ENCODE peak calls at places on chromosome 19, in six cellular contexts. One of them, this sample, is unnamed.

GRCh38 chr19:1495799-1496713 is 5.1 kb downstream of the REEP6 start:
- DNase-seq in HepG2: no peak
- DNase-seq in GM12892: no peak
- DNase-seq in GM12891: no peak
- DNase-seq in H1: no peak
- DNase-seq in GM12878: no peak
- DNase-seq in this sample: no peak

GRCh38 chr19:6378036-6378435 is 2.3 kb upstream of the PSPN start:
- DNase-seq in HepG2: no peak
- DNase-seq in GM12892: no peak
- DNase-seq in GM12891: no peak
- DNase-seq in H1: no peak
- DNase-seq in GM12878: no peak
- DNase-seq in this sample: no peak

GRCh38 chr19:54523403-54523802 is 20.8 kb downstream of the LAIR2 start:
- DNase-seq in HepG2: no peak
- DNase-seq in GM12892: no peak
- DNase-seq in GM12891: no peak
- DNase-seq in H1: no peak
- DNase-seq in GM12878: peak; percentile 71
- DNase-seq in this sample: no peak

GRCh38 chr19:34662919-34663318 is 14.0 kb downstream of the SCGB2B2 start:
- DNase-seq in HepG2: peak; percentile 51
- DNase-seq in GM12892: no peak
- DNase-seq in GM12891: no peak
- DNase-seq in H1: no peak
- DNase-seq in GM12878: no peak
- DNase-seq in this sample: peak; percentile 68

GRCh38 chr19:23799321-23799720 is 40.6 kb upstream of the ZNF681 start:
- DNase-seq in HepG2: no peak
- DNase-seq in GM12892: no peak
- DNase-seq in GM12891: no peak
- DNase-seq in H1: peak; percentile 26
- DNase-seq in GM12878: peak; percentile 5
- DNase-seq in this sample: no peak

GRCh38 chr19:30428856-30429255 is 56.7 kb downstream of the ZNF536 start:
- DNase-seq in HepG2: no peak
- DNase-seq in GM12892: no peak
- DNase-seq in GM12891: no peak
- DNase-seq in H1: peak; percentile 20
- DNase-seq in GM12878: no peak
- DNase-seq in this sample: no peak

GRCh38 chr19:11659612-11660011 is 62.3 kb downstream of the ZNF627 start:
- DNase-seq in HepG2: peak; percentile 15
- DNase-seq in GM12892: no peak
- DNase-seq in GM12891: no peak
- DNase-seq in H1: no peak
- DNase-seq in GM12878: no peak
- DNase-seq in this sample: peak; percentile 51

GRCh38 chr19:33048806-33049676 is 15.6 kb downstream of the RHPN2 start:
- DNase-seq in HepG2: no peak
- DNase-seq in GM12892: no peak
- DNase-seq in GM12891: no peak
- DNase-seq in H1: no peak
- DNase-seq in GM12878: no peak
- DNase-seq in this sample: no peak

GRCh38 chr19:6887326-6887725 is at the start of gene ADGRE1:
- DNase-seq in HepG2: no peak
- DNase-seq in GM12892: no peak
- DNase-seq in GM12891: no peak
- DNase-seq in H1: no peak
- DNase-seq in GM12878: no peak
- DNase-seq in this sample: no peak

GRCh38 chr19:28701491-28701890 is 511.5 kb downstream of the UQCRFS1 start:
- DNase-seq in HepG2: no peak
- DNase-seq in GM12892: no peak
- DNase-seq in GM12891: no peak
- DNase-seq in H1: no peak
- DNase-seq in GM12878: no peak
- DNase-seq in this sample: no peak

GRCh38 chr19:27793128-27793643 is 1419.8 kb downstream of the UQCRFS1 start:
- DNase-seq in HepG2: peak; percentile 87
- DNase-seq in GM12892: peak; percentile 39
- DNase-seq in GM12891: peak; percentile 32
- DNase-seq in H1: peak; percentile 83
- DNase-seq in GM12878: peak; percentile 61
- DNase-seq in this sample: peak; percentile 65

GRCh38 chr19:54172764-54173699 is at the start of gene TMC4:
- DNase-seq in HepG2: no peak
- DNase-seq in GM12892: no peak
- DNase-seq in GM12891: no peak
- DNase-seq in H1: peak; percentile 82
- DNase-seq in GM12878: no peak
- DNase-seq in this sample: no peak

GRCh38 chr19:49361438-49362047 is 673 bp downstream of the TEAD2 start:
- DNase-seq in HepG2: peak; percentile 70
- DNase-seq in GM12892: no peak
- DNase-seq in GM12891: no peak
- DNase-seq in H1: no peak
- DNase-seq in GM12878: no peak
- DNase-seq in this sample: peak; percentile 79

GRCh38 chr19:15421726-15422260 is 3.0 kb upstream of the AKAP8L start:
- DNase-seq in HepG2: no peak
- DNase-seq in GM12892: no peak
- DNase-seq in GM12891: no peak
- DNase-seq in H1: no peak
- DNase-seq in GM12878: no peak
- DNase-seq in this sample: peak; percentile 88

GRCh38 chr19:1526979-1527649 is 3.2 kb downstream of the PLK5 start:
- DNase-seq in HepG2: no peak
- DNase-seq in GM12892: no peak
- DNase-seq in GM12891: no peak
- DNase-seq in H1: no peak
- DNase-seq in GM12878: no peak
- DNase-seq in this sample: no peak

GRCh38 chr19:35995655-35995993 is 636 bp downstream of the SDHAF1 start:
- DNase-seq in HepG2: peak; percentile 27
- DNase-seq in GM12892: peak; percentile 68
- DNase-seq in GM12891: peak; percentile 69
- DNase-seq in H1: peak; percentile 77
- DNase-seq in GM12878: no peak
- DNase-seq in this sample: peak; percentile 67

GRCh38 chr19:46697142-46697960 is 19.6 kb downstream of the PRKD2 start:
- DNase-seq in HepG2: no peak
- DNase-seq in GM12892: no peak
- DNase-seq in GM12891: no peak
- DNase-seq in H1: peak; percentile 99
- DNase-seq in GM12878: no peak
- DNase-seq in this sample: peak; percentile 72

GRCh38 chr19:55152017-55152416 is 3.0 kb upstream of the TNNT1 start:
- DNase-seq in HepG2: no peak
- DNase-seq in GM12892: no peak
- DNase-seq in GM12891: no peak
- DNase-seq in H1: no peak
- DNase-seq in GM12878: no peak
- DNase-seq in this sample: no peak

GRCh38 chr19:38532939-38533338 is 84.8 kb downstream of the MAP4K1 start:
- DNase-seq in HepG2: no peak
- DNase-seq in GM12892: no peak
- DNase-seq in GM12891: no peak
- DNase-seq in H1: no peak
- DNase-seq in GM12878: no peak
- DNase-seq in this sample: no peak

GRCh38 chr19:50690439-50690838 is 29.2 kb downstream of the SHANK1 start:
- DNase-seq in HepG2: no peak
- DNase-seq in GM12892: no peak
- DNase-seq in GM12891: no peak
- DNase-seq in H1: no peak
- DNase-seq in GM12878: no peak
- DNase-seq in this sample: no peak

GRCh38 chr19:33432408-33433170 is 59.1 kb downstream of the CEBPG start:
- DNase-seq in HepG2: no peak
- DNase-seq in GM12892: no peak
- DNase-seq in GM12891: no peak
- DNase-seq in H1: no peak
- DNase-seq in GM12878: no peak
- DNase-seq in this sample: no peak

GRCh38 chr19:33032218-33032781 is 32.4 kb downstream of the RHPN2 start:
- DNase-seq in HepG2: no peak
- DNase-seq in GM12892: no peak
- DNase-seq in GM12891: no peak
- DNase-seq in H1: no peak
- DNase-seq in GM12878: no peak
- DNase-seq in this sample: no peak

GRCh38 chr19:46967578-46968018 is 52.0 kb upstream of the NPAS1 start:
- DNase-seq in HepG2: no peak
- DNase-seq in GM12892: no peak
- DNase-seq in GM12891: no peak
- DNase-seq in H1: no peak
- DNase-seq in GM12878: no peak
- DNase-seq in this sample: no peak

GRCh38 chr19:1340681-1341469 is 42.8 kb upstream of the NDUFS7 start:
- DNase-seq in HepG2: no peak
- DNase-seq in GM12892: no peak
- DNase-seq in GM12891: no peak
- DNase-seq in H1: no peak
- DNase-seq in GM12878: no peak
- DNase-seq in this sample: no peak

GRCh38 chr19:9671654-9672053 is 3.2 kb downstream of the ZNF562 start:
- DNase-seq in HepG2: no peak
- DNase-seq in GM12892: no peak
- DNase-seq in GM12891: no peak
- DNase-seq in H1: no peak
- DNase-seq in GM12878: peak; percentile 3
- DNase-seq in this sample: no peak

GRCh38 chr19:51469162-51469561 is 9.2 kb upstream of the CEACAM18 start:
- DNase-seq in HepG2: no peak
- DNase-seq in GM12892: no peak
- DNase-seq in GM12891: no peak
- DNase-seq in H1: no peak
- DNase-seq in GM12878: no peak
- DNase-seq in this sample: no peak

GRCh38 chr19:43818500-43818899 is 8.6 kb upstream of the ZNF283 start:
- DNase-seq in HepG2: no peak
- DNase-seq in GM12892: no peak
- DNase-seq in GM12891: no peak
- DNase-seq in H1: no peak
- DNase-seq in GM12878: no peak
- DNase-seq in this sample: no peak
- TF ChIP-seq TAF1 in HepG2: no peak
- TF ChIP-seq TAF1 in GM12892: no peak
- TF ChIP-seq TAF1 in GM12891: no peak
- TF ChIP-seq TAF1 in H1: no peak
- TF ChIP-seq TAF1 in GM12878: no peak
- TF ChIP-seq TAF1 in this sample: no peak

DNA sequence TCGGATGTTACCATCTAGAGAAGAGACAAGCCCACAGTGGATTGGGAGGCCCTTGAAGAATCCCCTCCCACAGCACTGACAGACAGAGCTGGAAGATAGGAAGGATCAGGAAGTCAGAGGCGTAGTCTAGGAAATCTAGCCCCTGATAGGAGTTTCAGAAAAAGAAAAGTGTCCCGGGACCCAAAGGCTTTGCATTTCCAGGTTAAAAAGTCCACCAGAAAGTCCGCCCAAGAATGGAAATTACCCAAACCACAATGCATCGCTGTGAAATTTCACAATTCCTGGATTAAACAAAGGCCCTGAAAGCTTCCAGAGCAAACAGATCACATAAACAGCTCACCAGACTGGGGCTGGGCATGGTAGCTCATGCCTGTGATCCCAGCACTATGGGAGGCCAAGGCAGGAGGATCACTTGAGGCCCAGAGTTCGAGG is 146.9 kb downstream of the KDM4B start:
- DNase-seq in HepG2: peak; percentile 66
- DNase-seq in GM12892: no peak
- DNase-seq in GM12891: no peak
- DNase-seq in H1: no peak
- DNase-seq in GM12878: no peak
- DNase-seq in this sample: no peak
- TF ChIP-seq TAF1 in HepG2: no peak
- TF ChIP-seq TAF1 in GM12892: no peak
- TF ChIP-seq TAF1 in GM12891: no peak
- TF ChIP-seq TAF1 in H1: no peak
- TF ChIP-seq TAF1 in GM12878: no peak
- TF ChIP-seq TAF1 in this sample: no peak

DNA sequence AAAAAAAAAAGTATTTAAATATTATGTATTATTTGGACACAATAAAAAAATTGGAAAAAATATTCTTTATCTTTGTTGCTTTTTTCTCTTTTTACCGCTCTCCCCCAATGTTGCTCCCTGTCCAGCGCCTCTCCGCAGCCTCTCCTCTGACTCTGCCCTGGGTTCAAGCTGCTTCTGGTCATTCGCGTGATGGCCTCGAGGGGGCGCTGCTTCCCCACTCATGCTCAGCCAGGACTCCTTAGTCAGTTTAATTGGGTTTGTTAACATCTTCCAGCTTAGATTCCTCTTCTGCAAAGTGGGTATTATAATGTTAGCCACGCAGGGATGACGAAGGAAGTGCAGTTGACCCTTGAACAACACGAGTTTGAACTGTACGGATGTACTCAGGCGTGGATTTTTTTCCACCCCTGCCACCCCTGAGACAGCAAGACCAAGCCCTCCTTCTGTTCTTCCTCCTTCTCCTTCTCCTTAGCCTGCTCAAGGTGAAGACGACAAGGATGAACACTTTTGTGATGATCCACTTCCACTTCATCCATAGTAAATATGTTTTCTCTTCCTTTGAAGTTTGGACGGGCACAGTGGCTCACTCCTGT is 4.8 kb upstream of the NWD1 start:
- DNase-seq in HepG2: peak; percentile 24
- DNase-seq in GM12892: peak; percentile 34
- DNase-seq in GM12891: no peak
- DNase-seq in H1: peak; percentile 92
- DNase-seq in GM12878: peak; percentile 20
- DNase-seq in this sample: peak; percentile 68
- TF ChIP-seq TAF1 in HepG2: no peak
- TF ChIP-seq TAF1 in GM12892: no peak
- TF ChIP-seq TAF1 in GM12891: no peak
- TF ChIP-seq TAF1 in H1: no peak
- TF ChIP-seq TAF1 in GM12878: no peak
- TF ChIP-seq TAF1 in this sample: no peak

GRCh38 chr19:21260164-21260847 is 68.9 kb downstream of the ZNF708 start:
- DNase-seq in HepG2: no peak
- DNase-seq in GM12892: no peak
- DNase-seq in GM12891: no peak
- DNase-seq in H1: no peak
- DNase-seq in GM12878: no peak
- DNase-seq in this sample: no peak

GRCh38 chr19:21256722-21257121 is 72.5 kb downstream of the ZNF708 start:
- DNase-seq in HepG2: peak; percentile 48
- DNase-seq in GM12892: no peak
- DNase-seq in GM12891: no peak
- DNase-seq in H1: no peak
- DNase-seq in GM12878: no peak
- DNase-seq in this sample: peak; percentile 20
- TF ChIP-seq TAF1 in HepG2: no peak
- TF ChIP-seq TAF1 in GM12892: no peak
- TF ChIP-seq TAF1 in GM12891: no peak
- TF ChIP-seq TAF1 in H1: no peak
- TF ChIP-seq TAF1 in GM12878: no peak
- TF ChIP-seq TAF1 in this sample: no peak